ENCODE peak calls at places on chromosome 19, in four cellular contexts. O is esophagus squamous epithelium, I is tibial nerve, F is sigmoid colon. J is an unnamed sample.

GRCh38 chr19:55119053-55119452 is 1.6 kb upstream of the PPP1R12C start:
- DNase-seq in F (no peak), I (no peak), O (no peak), J (no peak)

GRCh38 chr19:39177110-39177699 is 19.6 kb upstream of the NCCRP1 start:
- DNase-seq in F (no peak), O (no peak), I (no peak), J (no peak)

GRCh38 chr19:15252398-15253018 is 20.3 kb upstream of the EPHX3 start:
- DNase-seq in F (no peak), I (no peak), O (no peak), J (peak; percentile 28)

GRCh38 chr19:21902596-21902995 is 66.6 kb upstream of the ZNF43 start:
- DNase-seq in F (no peak), O (no peak), I (no peak), J (no peak)

GRCh38 chr19:9061879-9062278 is 25.0 kb upstream of the OR1M1 start:
- DNase-seq in O (no peak), F (no peak), I (no peak), J (no peak)

GRCh38 chr19:40799558-40800338 is 757 bp downstream of the EGLN2 start:
- DNase-seq in O (no peak), F (peak; percentile 83), I (no peak), J (peak; percentile 67)

GRCh38 chr19:6720369-6721112 is at the start of gene C3:
- DNase-seq in O (no peak), F (peak; percentile 92), I (peak; percentile 53), J (no peak)

GRCh38 chr19:39166571-39167391 is 30.0 kb upstream of the NCCRP1 start:
- DNase-seq in F (peak; percentile 86), O (no peak), I (no peak), J (no peak)

GRCh38 chr19:1941146-1942077 is at the start of gene CSNK1G2:
- DNase-seq in F (no peak), I (no peak), O (no peak), J (no peak)

GRCh38 chr19:44677019-44677809 is 5.9 kb downstream of the CEACAM19 start:
- DNase-seq in I (no peak), F (no peak), O (no peak), J (no peak)

GRCh38 chr19:5585461-5586299 is 17.9 kb upstream of the TINCR start:
- DNase-seq in F (no peak), O (no peak), I (no peak), J (peak; percentile 80)

GRCh38 chr19:44764975-44765948 is 12.4 kb upstream of the CBLC start:
- DNase-seq in O (no peak), F (peak; percentile 64), I (no peak), J (no peak)

GRCh38 chr19:23799321-23799720 is 40.6 kb upstream of the ZNF681 start:
- DNase-seq in O (no peak), F (no peak), I (no peak), J (no peak)

GRCh38 chr19:18939922-18940775 is 868 bp downstream of the HOMER3 start:
- DNase-seq in F (peak; percentile 84), O (no peak), I (no peak), J (no peak)

GRCh38 chr19:13190781-13191540 is 40.8 kb downstream of the IER2 start:
- DNase-seq in I (no peak), O (no peak), F (no peak), J (no peak)

GRCh38 chr19:38434549-38435051 is 1.1 kb downstream of the RYR1 start:
- DNase-seq in I (no peak), O (no peak), F (no peak), J (no peak)

GRCh38 chr19:461664-462551 is 1.1 kb upstream of the SHC2 start:
- DNase-seq in I (no peak), F (peak; percentile 80), O (no peak), J (peak; percentile 15)

GRCh38 chr19:7410946-7411345 is 62.2 kb downstream of the ARHGEF18 start:
- DNase-seq in I (no peak), O (no peak), F (no peak), J (no peak)

GRCh38 chr19:41612483-41612882 is 14.4 kb downstream of the CEACAM4 start:
- DNase-seq in I (no peak), F (no peak), O (no peak), J (no peak)

GRCh38 chr19:7515471-7516226 is at the start of gene ZNF358:
- DNase-seq in O (no peak), F (peak; percentile 88), I (peak; percentile 43), J (peak; percentile 50)

GRCh38 chr19:33248954-33249613 is 23.4 kb upstream of the SLC7A10 start:
- DNase-seq in I (no peak), O (no peak), F (no peak), J (no peak)

GRCh38 chr19:41527079-41527478 is 48.9 kb upstream of the CEACAM21 start:
- DNase-seq in O (no peak), F (no peak), I (no peak), J (no peak)

GRCh38 chr19:49491030-49491803 is 3.8 kb downstream of the RPL13A start:
- DNase-seq in I (no peak), O (no peak), F (no peak), J (no peak)
- TF ChIP-seq POLR2A in I (no peak), O (no peak), F (no peak), J (no peak)

GRCh38 chr19:53541971-53542370 is 4.0 kb downstream of the ZNF331 start:
- DNase-seq in F (no peak), O (no peak), I (no peak), J (no peak)

GRCh38 chr19:53537523-53538377 is at the start of gene ZNF331:
- DNase-seq in I (peak; percentile 73), F (peak; percentile 94), O (peak; percentile 45), J (peak; percentile 91)

GRCh38 chr19:53537126-53537522 is 821 bp upstream of the ZNF331 start:
- DNase-seq in F (no peak), O (no peak), I (no peak), J (no peak)

GRCh38 chr19:53538378-53539109 is 599 bp downstream of the ZNF331 start:
- DNase-seq in I (no peak), F (no peak), O (no peak), J (no peak)

DNA sequence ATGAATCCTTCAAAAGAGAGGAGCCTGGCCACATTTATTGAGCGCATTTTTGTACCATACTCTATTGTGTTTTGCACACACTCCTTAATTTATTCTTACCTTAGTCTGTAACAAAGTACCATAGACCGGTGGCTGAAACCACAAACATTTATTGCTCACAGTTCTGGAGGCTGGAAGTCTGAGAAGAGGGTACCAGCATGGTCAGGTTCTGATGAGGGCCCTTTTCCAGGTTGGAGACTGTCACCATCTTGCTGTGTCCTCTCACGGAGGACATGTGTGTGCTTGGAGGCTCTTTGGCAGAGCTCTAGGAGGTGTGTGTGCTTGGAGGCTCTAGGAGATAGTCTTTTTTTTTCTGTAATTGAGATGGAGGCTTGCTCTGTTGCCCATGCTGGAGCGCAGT is 2.1 kb downstream of the ZNF331 start:
- DNase-seq in O (no peak), I (no peak), F (no peak), J (no peak)
- TF ChIP-seq POLR2A in O (no peak), I (no peak), F (no peak), J (peak; percentile 42)

DNA sequence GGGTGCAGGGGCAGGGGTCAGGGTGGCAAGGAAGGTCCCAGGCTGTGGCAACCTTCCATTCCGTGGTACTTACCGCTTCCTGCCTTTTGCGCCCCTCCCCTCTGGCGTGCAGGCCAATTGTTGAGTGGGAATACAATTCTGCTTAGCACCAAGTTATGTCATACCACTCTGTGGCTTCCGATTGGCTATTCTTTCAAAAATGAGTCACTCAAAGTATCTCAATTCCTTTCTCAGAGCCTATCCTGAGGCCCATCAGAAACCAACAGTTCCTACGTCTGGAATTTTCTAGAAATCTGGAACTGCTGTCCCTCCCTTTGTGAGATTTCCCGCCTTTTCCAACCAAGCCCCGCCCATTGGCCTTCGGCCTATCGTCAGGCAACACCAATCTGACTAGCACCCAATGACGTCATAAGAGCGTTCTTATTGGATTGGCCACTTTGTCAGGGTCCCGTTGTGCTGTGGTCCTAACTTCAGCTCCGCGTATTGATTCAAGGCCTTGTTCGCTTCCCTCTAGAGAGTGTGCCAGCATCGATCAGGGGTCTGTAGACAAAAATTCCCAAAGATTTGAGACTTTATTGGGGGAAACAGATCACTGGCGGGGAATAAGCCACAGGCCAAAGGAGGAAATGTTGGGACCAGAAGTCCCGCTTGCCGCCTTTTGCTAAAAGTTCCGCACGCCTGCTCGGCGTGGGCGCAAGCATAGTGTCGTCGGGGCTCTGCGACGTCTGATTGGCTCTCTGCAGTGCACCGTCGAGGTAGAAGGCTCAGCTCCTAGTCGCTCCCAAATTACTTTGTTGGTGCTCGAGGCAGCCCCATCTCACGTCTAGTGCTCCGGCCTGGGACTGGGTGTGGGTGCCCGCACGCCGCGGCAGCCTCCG is 11.7 kb downstream of the NTN5 start:
- DNase-seq in I (peak; percentile 79), O (no peak), F (peak; percentile 91), J (peak; percentile 85)
- TF ChIP-seq POLR2A in I (no peak), O (no peak), F (no peak), J (no peak)

GRCh38 chr19:35623327-35624010 is 5.4 kb upstream of the RBM42 start:
- DNase-seq in I (no peak), F (no peak), O (no peak), J (no peak)

GRCh38 chr19:35633727-35634440 is 5.0 kb downstream of the RBM42 start:
- DNase-seq in I (no peak), F (no peak), O (no peak), J (no peak)

GRCh38 chr19:35629332-35629633 is 447 bp downstream of the RBM42 start:
- DNase-seq in F (no peak), I (no peak), O (no peak), J (peak; percentile 44)

GRCh38 chr19:35628264-35628564 is 622 bp upstream of the RBM42 start:
- DNase-seq in O (no peak), I (no peak), F (no peak), J (no peak)

DNA sequence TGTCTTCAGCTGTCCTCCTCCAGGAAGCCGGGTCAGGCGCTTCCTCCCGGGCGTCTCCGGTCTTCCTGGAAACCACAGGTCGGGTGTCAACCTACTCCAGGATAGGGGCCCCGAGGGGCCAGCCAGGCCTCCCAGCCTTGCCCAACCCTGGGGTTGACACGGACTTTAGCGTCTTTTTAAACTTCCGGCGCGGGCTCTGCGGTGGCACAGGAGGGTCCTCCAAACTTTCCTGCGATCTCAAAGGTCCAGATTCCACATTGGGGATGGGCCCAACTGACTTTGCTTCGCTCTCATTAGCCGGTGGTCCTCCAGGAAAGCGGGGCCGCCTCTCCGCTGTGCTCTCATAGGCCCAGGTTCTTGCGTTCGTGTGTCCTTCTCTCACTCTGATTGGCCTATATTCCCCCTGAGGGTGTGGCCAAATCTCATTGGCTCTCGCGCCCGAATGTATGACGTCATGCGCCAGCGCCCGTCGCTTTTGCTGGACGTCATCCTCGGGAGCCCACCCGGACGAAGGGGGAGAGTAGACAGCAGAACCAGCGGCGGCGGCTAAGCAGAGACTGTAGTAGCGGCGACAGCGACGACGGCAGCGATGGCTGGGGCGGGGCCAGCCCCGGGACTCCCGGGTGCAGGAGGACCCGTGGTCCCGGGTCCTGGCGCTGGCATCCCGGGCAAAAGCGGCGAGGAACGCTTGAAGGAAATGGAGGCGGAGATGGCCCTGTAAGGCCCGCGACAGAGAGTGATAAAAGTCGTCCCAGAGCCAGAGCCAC is at the start of gene RBM42:
- DNase-seq in I (peak; percentile 91), O (peak; percentile 85), F (peak; percentile 99), J (peak; percentile 99)
- TF ChIP-seq POLR2A in I (peak; percentile 73), O (peak; percentile 73), F (peak; percentile 66), J (peak; percentile 89)

J was measured in erythroblast.